ENCODE peak calls at places on chromosome 11, in eight cellular contexts. L is OCI-LY7, Y is H9, M is HFF-Myc, A is AG04450, O is heart right ventricle, J is fibroblast of mammary gland, Z is left ventricle myocardium inferior. G is an unnamed sample.
A peak's percentile ranks its signal among the peaks of the same experiment; 100 is the strongest.

GRCh38 chr11:90930252-90930651 is 707.4 kb upstream of the CHORDC1 start:
- DNase-seq in L (no peak), Y (no peak), M (no peak), A (no peak), O (no peak), J (no peak), Z (no peak), G (no peak)

GRCh38 chr11:72951193-72951592 is 137.0 kb downstream of the ATG16L2 start:
- DNase-seq in L (no peak), Y (no peak), M (no peak), A (no peak), O (no peak), J (peak; percentile 64), Z (no peak), G (peak; percentile 81)

GRCh38 chr11:73326929-73327811 is 19.1 kb downstream of the ARHGEF17 start:
- DNase-seq in L (no peak), Y (no peak), M (peak; percentile 76), A (no peak), O (no peak), J (peak; percentile 84), Z (no peak), G (no peak)

GRCh38 chr11:75468534-75469340 is 35.7 kb upstream of the KLHL35 start:
- DNase-seq in L (no peak), Y (no peak), M (peak; percentile 59), A (peak; percentile 63), O (peak; percentile 71), J (peak; percentile 90), Z (peak; percentile 70), G (no peak)

GRCh38 chr11:39239553-39239952 is 2219.9 kb downstream of the LRRC4C start:
- DNase-seq in L (no peak), Y (no peak), M (no peak), A (no peak), O (no peak), J (no peak), Z (no peak), G (no peak)

GRCh38 chr11:111098091-111098490 is 147.4 kb upstream of the POU2AF2 start:
- DNase-seq in L (no peak), Y (no peak), M (no peak), A (no peak), O (no peak), J (no peak), Z (no peak), G (no peak)

GRCh38 chr11:104694259-104695070 is 203.8 kb downstream of the CASP12 start:
- DNase-seq in L (no peak), Y (no peak), M (peak; percentile 19), A (peak; percentile 33), O (no peak), J (peak; percentile 88), Z (no peak), G (no peak)

GRCh38 chr11:67117667-67118058 is 1.4 kb upstream of the KDM2A start:
- DNase-seq in L (no peak), Y (peak; percentile 56), M (no peak), A (no peak), O (peak; percentile 48), J (no peak), Z (peak; percentile 38), G (no peak)

GRCh38 chr11:80914311-80914710 is 1473.5 kb upstream of the TENM4 start:
- DNase-seq in L (no peak), Y (no peak), M (no peak), A (no peak), O (no peak), J (no peak), Z (no peak), G (no peak)

GRCh38 chr11:107857550-107858216 is 904 bp downstream of the SLC35F2 start:
- DNase-seq in L (no peak), Y (no peak), M (no peak), A (no peak), O (no peak), J (peak; percentile 33), Z (no peak), G (no peak)

GRCh38 chr11:122100222-122101080 is 15.6 kb downstream of the BLID start:
- DNase-seq in L (no peak), Y (peak; percentile 67), M (no peak), A (peak; percentile 38), O (peak; percentile 50), J (peak; percentile 68), Z (peak; percentile 63), G (no peak)

GRCh38 chr11:122102426-122102825 is 13.6 kb downstream of the BLID start:
- DNase-seq in L (no peak), Y (no peak), M (no peak), A (no peak), O (no peak), J (no peak), Z (no peak), G (no peak)

GRCh38 chr11:122103366-122103765 is 12.6 kb downstream of the BLID start:
- DNase-seq in L (no peak), Y (no peak), M (no peak), A (no peak), O (no peak), J (peak; percentile 87), Z (no peak), G (no peak)

GRCh38 chr11:122099345-122100045 is 16.5 kb downstream of the BLID start:
- DNase-seq in L (no peak), Y (no peak), M (no peak), A (no peak), O (no peak), J (peak; percentile 75), Z (no peak), G (no peak)

DNA sequence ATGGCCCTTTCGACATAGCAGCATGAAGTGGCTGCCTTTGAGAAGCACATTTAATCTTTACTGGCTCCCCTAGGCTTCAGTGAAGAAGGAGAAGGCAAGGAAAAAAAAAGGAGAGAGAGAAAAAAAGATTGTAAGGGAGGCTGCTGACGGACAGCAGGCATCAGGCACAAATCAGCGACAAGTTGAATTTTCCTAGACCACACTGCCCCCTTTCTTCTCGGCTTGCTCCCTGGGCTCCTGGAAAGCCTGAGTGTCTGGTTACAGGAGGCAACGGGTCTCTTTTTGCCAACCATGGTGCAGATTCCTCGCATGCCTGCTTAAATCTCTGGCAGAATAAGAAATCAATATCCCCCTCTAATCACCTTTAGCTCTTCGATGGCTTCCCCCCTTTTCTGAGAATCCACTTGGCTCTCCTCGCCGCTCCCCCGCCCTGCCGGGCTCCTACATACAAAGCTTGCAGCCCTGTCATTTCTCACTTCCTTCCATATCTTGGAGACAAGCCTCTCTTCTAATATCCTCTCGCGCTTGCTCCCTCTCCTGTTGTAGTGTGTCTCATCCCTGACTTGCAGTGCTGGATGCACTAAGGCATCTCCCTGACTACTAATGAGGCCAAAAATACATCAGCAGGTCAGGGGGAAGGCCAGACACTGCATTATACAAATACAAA is 14.3 kb downstream of the BLID start:
- DNase-seq in L (no peak), Y (peak; percentile 85), M (no peak), A (peak; percentile 53), O (peak; percentile 44), J (peak; percentile 89), Z (peak; percentile 50), G (no peak)
- TF ChIP-seq CTCF in L (peak; percentile 11), Y (peak; percentile 69), M (peak; percentile 62), A (peak; percentile 68), O (peak; percentile 53), J (peak; percentile 57), Z (peak; percentile 79), G (no peak)

DNA sequence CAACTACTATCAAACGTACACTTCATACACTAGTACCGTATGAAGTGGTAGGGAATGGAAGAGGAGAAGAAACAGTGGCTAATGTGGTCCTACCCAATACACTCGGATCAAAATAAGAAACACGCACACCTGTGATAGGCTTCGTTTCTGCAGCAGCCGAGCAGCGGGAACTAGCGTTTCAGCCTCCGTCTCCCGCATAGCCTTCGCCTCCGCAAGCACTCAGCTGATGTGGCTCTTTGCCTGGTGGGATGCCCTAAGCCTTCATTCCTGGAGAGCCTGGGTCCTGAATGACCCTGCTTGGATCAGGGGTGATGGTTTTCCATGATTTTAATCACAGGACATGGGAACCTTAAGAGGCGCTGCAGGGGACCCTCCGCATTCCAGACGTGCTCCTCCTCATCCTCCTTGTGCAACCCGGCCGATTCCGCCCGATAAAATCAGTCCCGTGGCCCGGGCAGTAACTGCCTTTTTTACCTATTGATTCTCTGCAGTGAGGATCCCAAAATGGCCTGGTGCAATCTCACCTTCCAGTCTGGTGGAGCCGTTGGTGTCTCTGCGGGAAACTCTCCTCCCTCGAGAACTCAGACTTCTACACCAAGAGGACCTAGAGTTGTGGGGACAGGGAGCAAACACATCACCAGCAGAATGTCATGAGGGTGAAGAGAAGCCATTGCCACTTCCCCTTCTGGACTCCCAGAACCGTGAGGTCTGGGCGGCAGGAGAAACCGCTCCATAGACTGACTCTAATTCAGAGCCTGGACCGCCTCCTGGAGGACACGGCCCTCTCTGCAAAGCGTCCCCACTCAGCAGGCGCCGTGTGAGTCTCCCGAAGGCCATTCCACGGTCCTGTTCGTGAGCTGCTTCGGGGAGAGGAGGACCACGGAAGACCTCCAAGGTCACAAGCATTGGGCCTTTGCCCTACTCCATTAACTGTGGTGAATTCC is 8.1 kb downstream of the C11orf21 start:
- DNase-seq in L (no peak), Y (peak; percentile 45), M (no peak), A (no peak), O (no peak), J (no peak), Z (no peak), G (peak; percentile 69)
- TF ChIP-seq CTCF in L (no peak), Y (peak; percentile 43), M (no peak), A (no peak), O (peak; percentile 15), J (no peak), Z (no peak), G (peak; percentile 44)

DNA sequence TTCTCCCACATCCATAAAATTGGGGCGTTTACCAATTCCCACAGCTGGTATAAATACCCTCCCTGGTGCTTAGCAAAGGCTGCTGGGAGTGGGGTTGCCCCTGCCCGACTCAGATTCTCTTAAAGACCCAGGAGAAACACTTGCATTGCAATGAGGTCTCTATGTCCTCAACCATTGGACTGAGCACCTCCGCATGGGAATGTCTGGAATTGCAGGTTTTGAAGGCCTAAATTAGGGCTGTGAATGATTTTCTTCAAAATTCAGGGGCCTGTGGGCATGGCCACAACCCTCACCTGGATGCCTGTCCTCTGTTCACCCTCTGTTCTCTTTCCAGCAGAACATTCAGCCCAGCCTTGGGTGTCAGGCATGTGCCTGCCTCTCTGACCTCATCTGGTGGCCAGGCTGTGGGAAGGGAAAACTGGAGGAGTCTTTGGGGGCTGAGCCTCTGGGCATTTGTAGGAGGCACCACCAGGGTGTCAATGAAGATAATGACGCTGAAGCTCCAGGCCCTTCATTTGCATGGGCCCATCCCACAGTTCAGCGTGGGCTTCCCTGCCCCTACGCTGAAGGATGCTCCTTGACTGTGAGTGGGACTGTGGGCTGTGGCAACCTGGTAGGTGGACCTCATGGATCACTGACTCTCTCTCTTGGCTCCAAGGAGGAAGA is 52.7 kb upstream of the MYEOV start:
- DNase-seq in L (no peak), Y (peak; percentile 26), M (no peak), A (no peak), O (no peak), J (no peak), Z (no peak), G (no peak)
- TF ChIP-seq CTCF in L (no peak), Y (no peak), M (no peak), A (no peak), O (no peak), J (no peak), Z (no peak), G (no peak)

DNA sequence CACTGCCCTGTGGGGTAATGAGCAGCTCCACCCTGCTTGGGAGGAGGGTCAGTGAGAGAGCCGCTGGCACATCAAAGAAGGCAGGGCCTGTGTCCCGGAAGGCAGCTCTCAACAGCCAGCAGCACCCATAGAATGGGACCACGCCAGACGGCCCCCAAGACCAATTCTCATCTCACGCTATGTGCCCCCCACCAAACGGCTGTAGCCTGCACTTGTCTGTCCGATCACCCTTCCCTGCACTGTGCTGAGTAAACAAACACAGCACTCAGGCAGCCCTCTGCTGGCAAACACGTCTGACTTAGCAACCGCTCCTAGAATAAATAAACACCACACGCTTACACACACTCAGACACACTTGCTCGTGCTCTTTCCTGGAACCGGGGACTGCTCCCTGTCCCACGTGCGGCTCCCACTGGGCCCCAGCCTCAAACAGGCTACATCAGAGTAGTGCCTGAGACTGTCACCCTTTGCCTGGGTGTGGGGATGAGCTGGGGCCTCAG is 53.2 kb upstream of the CDON start:
- DNase-seq in L (no peak), Y (no peak), M (peak; percentile 79), A (peak; percentile 77), O (peak; percentile 64), J (peak; percentile 85), Z (peak; percentile 60), G (no peak)
- TF ChIP-seq CTCF in L (no peak), Y (peak; percentile 29), M (peak; percentile 24), A (peak; percentile 40), O (peak; percentile 7), J (peak; percentile 22), Z (peak; percentile 40), G (no peak)

G was measured in CD14-positive monocyte.